ENCODE peak calls at places on chromosomes 7 and 10, in seven cellular contexts. W is gastrocnemius medialis, L is spleen, S is uterus, N is stomach, F is heart left ventricle, R is body of pancreas. M is an unnamed sample.

GRCh38 chr7:158820656-158821055 is 8.7 kb downstream of the ESYT2 start:
- DNase-seq in W (no peak), L (no peak), S (no peak), N (no peak), F (no peak), R (no peak), M (no peak)

GRCh38 chr7:50370884-50371283 is 66.4 kb downstream of the IKZF1 start:
- DNase-seq in W (no peak), L (no peak), S (no peak), N (no peak), F (no peak), R (no peak), M (no peak)

GRCh38 chr7:50329775-50330174 is 25.3 kb downstream of the IKZF1 start:
- DNase-seq in W (no peak), L (no peak), S (no peak), N (no peak), F (no peak), R (no peak), M (no peak)

GRCh38 chr10:118564114-118564513 is 31.3 kb downstream of the PRLHR start:
- DNase-seq in W (no peak), L (no peak), S (no peak), N (no peak), F (no peak), R (no peak), M (no peak)

GRCh38 chr10:114885430-114885829 is 52.6 kb upstream of the TRUB1 start:
- DNase-seq in W (no peak), L (no peak), S (no peak), N (no peak), F (no peak), R (no peak), M (no peak)

GRCh38 chr10:99460070-99460469 is 29.6 kb upstream of the GOT1 start:
- DNase-seq in W (no peak), L (no peak), S (no peak), N (no peak), F (no peak), R (no peak), M (no peak)

GRCh38 chr7:23491502-23491901 is 21.2 kb upstream of the IGF2BP3 start:
- DNase-seq in W (no peak), L (no peak), S (no peak), N (no peak), F (no peak), R (no peak), M (no peak)

GRCh38 chr7:25578991-25579687 is 350.9 kb upstream of the NPVF start:
- DNase-seq in W (no peak), L (no peak), S (no peak), N (no peak), F (no peak), R (no peak), M (peak)

GRCh38 chr7:32516551-32517082 is 21.3 kb downstream of the AVL9 start:
- DNase-seq in W (no peak), L (no peak), S (no peak), N (no peak), F (no peak), R (no peak), M (no peak)

GRCh38 chr7:102146989-102147388 is 139.7 kb upstream of the SH2B2 start:
- DNase-seq in W (peak), L (no peak), S (peak), N (no peak), F (peak), R (no peak), M (no peak)

GRCh38 chr10:130109796-130110235 is 814 bp downstream of the C10orf143 start:
- DNase-seq in W (peak), L (no peak), S (peak), N (peak), F (peak), R (peak), M (no peak)

GRCh38 chr10:46229144-46229563 is 57.6 kb upstream of the ANTXRL start:
- DNase-seq in W (no peak), L (peak), S (peak), N (peak), F (no peak), R (no peak), M (no peak)

GRCh38 chr7:130392456-130392860 is 12.2 kb downstream of the CPA1 start:
- DNase-seq in W (no peak), L (no peak), S (no peak), N (no peak), F (no peak), R (no peak), M (peak)

GRCh38 chr10:28875535-28876208 is 198.4 kb downstream of the BAMBI start:
- DNase-seq in W (no peak), L (no peak), S (no peak), N (no peak), F (no peak), R (no peak), M (no peak)

GRCh38 chr7:44994877-44995554 is 5.0 kb upstream of the CCM2 start:
- DNase-seq in W (no peak), L (no peak), S (no peak), N (no peak), F (no peak), R (no peak), M (no peak)

GRCh38 chr10:68665841-68666240 is 55.2 kb upstream of the CCAR1 start:
- DNase-seq in W (no peak), L (no peak), S (no peak), N (no peak), F (no peak), R (no peak), M (no peak)

GRCh38 chr10:73931767-73932624 is 21.1 kb downstream of the PLAU start:
- DNase-seq in W (no peak), L (no peak), S (no peak), N (peak), F (no peak), R (peak), M (no peak)

GRCh38 chr7:8184241-8184640 is 77.7 kb downstream of the ICA1 start:
- DNase-seq in W (no peak), L (no peak), S (no peak), N (no peak), F (no peak), R (no peak), M (no peak)

GRCh38 chr7:29406366-29406765 is 157.3 kb upstream of the PRR15 start:
- DNase-seq in W (no peak), L (no peak), S (no peak), N (no peak), F (no peak), R (no peak), M (no peak)

GRCh38 chr10:21740989-21741388 is 207.0 kb downstream of the MLLT10 start:
- DNase-seq in W (no peak), L (no peak), S (no peak), N (no peak), F (no peak), R (no peak), M (no peak)

GRCh38 chr7:20804376-20804775 is 17.7 kb upstream of the SP8 start:
- DNase-seq in W (no peak), L (no peak), S (no peak), N (no peak), F (no peak), R (no peak), M (no peak)

GRCh38 chr10:42594246-42594650 is 44.1 kb downstream of the ZNF33B start:
- DNase-seq in W (no peak), L (no peak), S (no peak), N (no peak), F (no peak), R (no peak), M (no peak)

GRCh38 chr10:98402931-98403717 is 11.9 kb downstream of the PYROXD2 start:
- DNase-seq in W (no peak), L (no peak), S (no peak), N (no peak), F (no peak), R (no peak), M (no peak)

GRCh38 chr10:98403812-98404504 is 11.0 kb downstream of the PYROXD2 start:
- DNase-seq in W (no peak), L (no peak), S (no peak), N (no peak), F (no peak), R (no peak), M (no peak)

GRCh38 chr10:98400482-98400881 is 14.5 kb downstream of the PYROXD2 start:
- DNase-seq in W (no peak), L (no peak), S (no peak), N (no peak), F (no peak), R (no peak), M (no peak)

GRCh38 chr10:98404571-98405396 is 10.2 kb downstream of the PYROXD2 start:
- DNase-seq in W (no peak), L (no peak), S (no peak), N (no peak), F (no peak), R (no peak), M (no peak)

DNA sequence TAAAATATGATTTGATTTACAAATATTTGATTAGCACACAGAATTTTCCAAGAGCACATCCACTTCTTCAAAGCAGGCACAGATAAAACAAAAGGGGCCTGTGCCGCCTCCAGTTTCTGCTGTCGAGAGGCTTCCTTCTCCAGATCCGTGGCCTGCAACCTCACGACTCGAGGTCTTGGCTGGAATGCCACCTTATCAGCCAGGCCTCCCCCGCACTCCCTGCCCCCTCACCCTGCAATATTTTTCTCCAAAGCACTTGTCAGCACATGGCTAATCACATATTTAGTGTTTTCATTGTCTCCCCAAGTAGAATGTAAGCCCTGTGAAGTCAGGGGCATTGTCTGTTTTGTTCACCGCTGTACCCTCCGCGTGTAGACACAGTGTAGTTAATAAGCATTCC is 12.5 kb downstream of the PYROXD2 start:
- DNase-seq in W (no peak), L (no peak), S (no peak), N (no peak), F (no peak), R (no peak), M (no peak)
- H3K27ac ChIP-seq in W (no peak), L (no peak), S (no peak), N (no peak), F (no peak), R (no peak), M (no peak)

GRCh38 chr7:9785211-9785610 is 1188.5 kb upstream of the PHF14 start:
- DNase-seq in W (no peak), L (no peak), S (no peak), N (no peak), F (no peak), R (no peak), M (no peak)
- TF ChIP-seq POLR2A in W (no peak), L (no peak), S (no peak), N (no peak), F (no peak), R (no peak), M (no peak)

DNA sequence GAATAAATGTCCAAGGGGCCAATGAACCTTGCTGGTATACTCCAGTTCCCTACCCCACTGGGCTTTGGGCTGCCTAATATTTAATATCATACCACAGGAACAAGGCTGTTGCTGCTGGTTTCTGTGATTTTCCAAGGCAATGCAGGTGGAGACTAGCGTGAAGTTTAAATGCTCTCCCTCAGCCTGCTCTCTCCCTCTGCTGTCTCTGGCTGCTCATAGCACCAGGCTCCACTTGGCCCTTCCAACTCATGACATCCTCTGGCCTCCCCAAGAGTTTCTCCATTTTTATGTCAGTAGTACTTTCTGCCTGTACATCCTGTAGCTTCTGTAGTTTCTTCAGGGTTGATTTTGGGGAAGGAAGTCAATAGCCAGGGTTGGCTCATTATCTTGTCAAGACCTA is 103.5 kb downstream of the LHFPL3 start:
- DNase-seq in W (no peak), L (no peak), S (no peak), N (no peak), F (no peak), R (no peak), M (no peak)
- TF ChIP-seq CTCF in W (no peak), L (no peak), S (no peak), N (no peak), F (no peak), R (no peak), M (no peak)

DNA sequence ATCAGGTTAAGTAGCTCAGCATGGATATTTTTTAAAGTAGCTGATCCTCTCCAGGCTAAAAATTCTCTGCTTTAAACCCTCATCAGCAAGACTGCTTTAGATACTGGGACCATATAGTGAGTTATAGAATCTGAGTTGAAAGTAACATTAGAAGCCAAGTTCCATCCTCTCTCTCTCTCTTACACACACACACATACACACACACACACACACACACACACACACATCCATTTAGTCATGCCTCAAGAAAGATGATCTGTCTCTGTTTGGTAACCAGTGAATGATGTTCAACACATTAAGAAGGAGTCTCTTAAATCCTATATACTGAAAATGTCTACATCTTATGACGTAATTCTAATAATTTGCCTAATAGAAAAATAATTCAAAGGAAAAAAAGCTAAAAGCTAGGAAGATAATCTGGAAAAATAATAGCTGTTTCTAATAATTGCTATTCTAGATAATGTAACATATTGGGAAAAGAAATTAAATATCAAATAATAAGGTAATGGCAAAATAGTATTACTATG is 16.9 kb upstream of the ATP6V0A4 start:
- DNase-seq in W (no peak), L (no peak), S (no peak), N (no peak), F (no peak), R (no peak), M (no peak)
- H3K27ac ChIP-seq in W (no peak), L (no peak), S (no peak), N (no peak), F (no peak), R (no peak), M (no peak)

DNA sequence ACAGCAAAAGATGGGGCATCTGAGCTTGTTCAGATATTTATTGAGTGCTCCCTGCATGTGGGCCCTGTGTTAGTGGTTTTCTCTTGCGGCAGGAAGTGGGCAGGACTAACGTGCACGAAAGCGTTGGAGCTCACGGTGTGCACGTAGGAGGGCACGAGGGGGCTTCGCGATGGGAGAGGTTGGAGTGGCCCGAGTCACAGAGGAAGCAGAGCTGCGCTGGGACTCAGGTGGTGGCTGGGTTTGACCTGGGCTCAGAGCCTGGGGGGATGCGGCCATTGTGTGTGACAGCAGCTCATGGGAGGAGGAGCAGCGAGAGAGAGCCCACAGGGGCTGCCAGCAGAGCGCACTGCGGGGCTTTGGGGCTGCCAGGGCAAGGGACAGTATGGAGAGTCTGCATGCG is 7.7 kb downstream of the ZSCAN25 start:
- DNase-seq in W (no peak), L (peak), S (no peak), N (no peak), F (no peak), R (no peak), M (peak)
- TF ChIP-seq POLR2A in W (no peak), L (no peak), S (no peak), N (no peak), F (no peak), R (no peak), M (no peak)

GRCh38 chr10:72014785-72015480 is 50.7 kb downstream of the CHST3 start:
- DNase-seq in W (no peak), L (no peak), S (no peak), N (no peak), F (no peak), R (no peak), M (no peak)

GRCh38 chr10:72019085-72019876 is 55.1 kb downstream of the CHST3 start:
- DNase-seq in W (no peak), L (no peak), S (no peak), N (no peak), F (no peak), R (no peak), M (no peak)

GRCh38 chr10:72015868-72016267 is 51.7 kb downstream of the CHST3 start:
- DNase-seq in W (no peak), L (no peak), S (no peak), N (no peak), F (no peak), R (no peak), M (no peak)

GRCh38 chr10:72014197-72014596 is 50.0 kb downstream of the CHST3 start:
- DNase-seq in W (no peak), L (no peak), S (no peak), N (no peak), F (no peak), R (no peak), M (no peak)

GRCh38 chr10:72016608-72017310 is 52.6 kb downstream of the CHST3 start:
- DNase-seq in W (peak), L (no peak), S (no peak), N (peak), F (peak), R (no peak), M (no peak)
- TF ChIP-seq CTCF in W (no peak), L (no peak), S (no peak), N (no peak), F (no peak), R (no peak), M (no peak)

GRCh38 chr7:38825721-38826440 is 83.1 kb downstream of the VPS41 start:
- DNase-seq in W (no peak), L (no peak), S (no peak), N (no peak), F (no peak), R (no peak), M (no peak)
- H3K27ac ChIP-seq in W (peak), L (no peak), S (peak), N (peak), F (no peak), R (peak), M (peak)

GRCh38 chr10:49538381-49539319 is at the start of gene ERCC6:
- DNase-seq in W (peak), L (peak), S (peak), N (peak), F (peak), R (peak), M (peak)
- TF ChIP-seq POLR2A in W (peak), L (no peak), S (peak), N (no peak), F (no peak), R (peak), M (no peak)

DNA sequence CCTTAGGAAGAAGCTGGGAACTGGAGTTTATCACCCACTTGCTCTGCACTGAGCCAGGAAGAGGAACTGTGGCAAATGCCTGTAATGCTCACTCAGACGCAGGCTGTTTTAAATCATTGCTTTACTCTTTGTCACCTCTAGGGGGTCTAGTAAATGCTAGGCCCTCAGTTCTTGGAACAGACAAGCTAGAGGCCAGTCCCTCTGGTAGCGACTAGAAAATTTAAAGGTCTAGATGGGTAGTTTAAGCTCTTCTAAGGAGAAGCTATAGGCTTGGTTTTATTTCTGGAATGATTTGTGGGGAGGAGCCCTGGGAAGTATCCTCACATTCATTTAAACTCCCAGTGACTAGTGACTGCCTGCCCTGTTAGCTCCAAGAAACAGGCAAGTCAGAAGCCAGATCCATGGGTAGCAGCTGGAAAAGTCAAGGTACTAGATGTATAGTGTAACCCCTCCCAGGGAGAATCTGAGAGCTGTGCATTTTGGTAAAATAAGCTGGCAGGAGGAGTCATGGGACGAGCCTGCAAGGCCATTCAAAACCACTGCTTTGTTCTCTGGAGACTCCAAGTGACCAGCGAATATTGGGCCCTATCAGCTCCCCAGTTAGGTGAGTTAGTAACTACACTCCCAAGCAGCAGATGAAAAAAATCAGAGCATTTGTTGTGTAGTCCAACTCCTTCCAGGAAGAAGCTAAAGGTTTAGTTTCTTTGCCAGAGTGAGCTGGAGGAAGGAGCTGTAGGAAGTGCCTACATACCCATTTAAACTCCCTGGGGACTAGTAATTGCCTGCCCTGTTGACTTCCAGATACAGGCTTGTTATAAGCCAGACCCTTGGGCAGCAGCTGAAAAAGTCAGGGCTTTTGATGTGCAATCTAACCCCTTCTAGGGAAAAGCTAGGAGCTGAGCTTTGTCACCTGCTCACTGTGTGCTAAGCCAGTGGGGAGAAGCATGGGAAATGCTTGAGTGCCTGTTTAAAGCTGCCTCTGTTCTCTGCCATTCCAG is 68.9 kb downstream of the DYNC1I1 start:
- DNase-seq in W (no peak), L (no peak), S (no peak), N (no peak), F (no peak), R (no peak), M (no peak)
- TF ChIP-seq CTCF in W (no peak), L (no peak), S (no peak), N (no peak), F (no peak), R (no peak), M (no peak)

M was measured in esophagus muscularis mucosa.